ENCODE peak calls at places on chromosome 19, in seven cellular contexts. Y, G, P, E, T, X and A are unnamed samples.

GRCh38 chr19:41225238-41226052 is 6.4 kb downstream of the AXL start:
- DNase-seq in P (peak; percentile 100), G (no peak), T (no peak), X (peak; percentile 13), Y (peak; percentile 48), E (peak; percentile 97), A (peak; percentile 99)

GRCh38 chr19:16888629-16889371 is at the start of gene F2RL3:
- DNase-seq in X (peak; percentile 43), Y (peak; percentile 58), G (peak; percentile 42), P (no peak), T (no peak), E (no peak), A (peak; percentile 9)

GRCh38 chr19:4057913-4058695 is 8.6 kb downstream of the ZBTB7A start:
- DNase-seq in Y (peak; percentile 84), X (peak; percentile 47), P (peak; percentile 85), T (no peak), G (no peak), E (peak; percentile 77), A (peak; percentile 62)

GRCh38 chr19:41863209-41863931 is 3.3 kb downstream of the RPS19 start:
- DNase-seq in E (no peak), P (no peak), X (no peak), Y (no peak), G (no peak), T (no peak), A (no peak)

GRCh38 chr19:55644191-55644833 is 863 bp downstream of the ZNF581 start:
- DNase-seq in X (no peak), E (no peak), P (no peak), T (no peak), Y (no peak), G (no peak), A (no peak)

GRCh38 chr19:46726551-46726950 is 9.6 kb upstream of the PRKD2 start:
- DNase-seq in Y (no peak), E (no peak), G (no peak), P (no peak), X (no peak), T (no peak), A (no peak)

GRCh38 chr19:22088541-22089144 is 36.4 kb downstream of the ZNF257 start:
- DNase-seq in G (no peak), E (no peak), X (no peak), P (no peak), Y (no peak), T (no peak), A (no peak)

GRCh38 chr19:14661372-14661924 is 13.2 kb downstream of the ADGRE3 start:
- DNase-seq in T (no peak), G (peak; percentile 53), P (no peak), X (no peak), Y (no peak), E (no peak), A (no peak)

GRCh38 chr19:19459707-19460251 is 54.3 kb downstream of the GATAD2A start:
- DNase-seq in X (no peak), P (peak; percentile 76), E (peak; percentile 64), G (peak; percentile 71), T (no peak), Y (peak; percentile 46), A (no peak)

GRCh38 chr19:52048604-52049493 is at the start of gene ZNF432:
- DNase-seq in G (peak; percentile 94), P (peak; percentile 94), X (peak; percentile 96), T (peak; percentile 88), E (peak; percentile 72), Y (peak; percentile 94), A (peak; percentile 72)